ENCODE peak calls at places on chromosomes 2 and 18, in five cellular contexts. One of them, this sample, is unnamed.

GRCh38 chr2:109647636-109648035 is 33.5 kb downstream of the SOWAHC start:
- DNase-seq in stimulated activated CD4-positive, alpha-beta T cell treated with anti-CD3 and anti-CD28 coated beads, TNF-alpha, amount 100 ng/mL, for 4 hours: no peak
- DNase-seq in activated naive CD4-positive, alpha-beta T cell treated with Interleukin-2 at 50 U/mL for 16 hours: no peak
- DNase-seq in BJ: no peak
- DNase-seq in keratinocyte: no peak
- DNase-seq in this sample: no peak

GRCh38 chr2:17621781-17622180 is 81.3 kb downstream of the VSNL1 start:
- DNase-seq in stimulated activated CD4-positive, alpha-beta T cell treated with anti-CD3 and anti-CD28 coated beads, TNF-alpha, amount 100 ng/mL, for 4 hours: no peak
- DNase-seq in activated naive CD4-positive, alpha-beta T cell treated with Interleukin-2 at 50 U/mL for 16 hours: no peak
- DNase-seq in BJ: no peak
- DNase-seq in keratinocyte: no peak
- DNase-seq in this sample: no peak

GRCh38 chr2:189574793-189575475 is 5.7 kb downstream of the SLC40A1 start:
- DNase-seq in stimulated activated CD4-positive, alpha-beta T cell treated with anti-CD3 and anti-CD28 coated beads, TNF-alpha, amount 100 ng/mL, for 4 hours: no peak
- DNase-seq in activated naive CD4-positive, alpha-beta T cell treated with Interleukin-2 at 50 U/mL for 16 hours: no peak
- DNase-seq in BJ: no peak
- DNase-seq in keratinocyte: no peak
- DNase-seq in this sample: no peak

GRCh38 chr18:42174909-42175308 is 219.9 kb downstream of the PIK3C3 start:
- DNase-seq in stimulated activated CD4-positive, alpha-beta T cell treated with anti-CD3 and anti-CD28 coated beads, TNF-alpha, amount 100 ng/mL, for 4 hours: no peak
- DNase-seq in activated naive CD4-positive, alpha-beta T cell treated with Interleukin-2 at 50 U/mL for 16 hours: no peak
- DNase-seq in BJ: no peak
- DNase-seq in keratinocyte: no peak
- DNase-seq in this sample: no peak

GRCh38 chr2:103464831-103465230 is 703.0 kb downstream of the TMEM182 start:
- DNase-seq in stimulated activated CD4-positive, alpha-beta T cell treated with anti-CD3 and anti-CD28 coated beads, TNF-alpha, amount 100 ng/mL, for 4 hours: no peak
- DNase-seq in activated naive CD4-positive, alpha-beta T cell treated with Interleukin-2 at 50 U/mL for 16 hours: no peak
- DNase-seq in BJ: no peak
- DNase-seq in keratinocyte: no peak
- DNase-seq in this sample: no peak

GRCh38 chr18:48661421-48661820 is 122.6 kb downstream of the CTIF start:
- DNase-seq in stimulated activated CD4-positive, alpha-beta T cell treated with anti-CD3 and anti-CD28 coated beads, TNF-alpha, amount 100 ng/mL, for 4 hours: no peak
- DNase-seq in activated naive CD4-positive, alpha-beta T cell treated with Interleukin-2 at 50 U/mL for 16 hours: no peak
- DNase-seq in BJ: no peak
- DNase-seq in keratinocyte: no peak
- DNase-seq in this sample: no peak

GRCh38 chr2:198144621-198145020 is 340.2 kb downstream of the PLCL1 start:
- DNase-seq in stimulated activated CD4-positive, alpha-beta T cell treated with anti-CD3 and anti-CD28 coated beads, TNF-alpha, amount 100 ng/mL, for 4 hours: no peak
- DNase-seq in activated naive CD4-positive, alpha-beta T cell treated with Interleukin-2 at 50 U/mL for 16 hours: no peak
- DNase-seq in BJ: no peak
- DNase-seq in keratinocyte: no peak
- DNase-seq in this sample: no peak

GRCh38 chr2:127683766-127684165 is 8.4 kb upstream of the LIMS2 start:
- DNase-seq in stimulated activated CD4-positive, alpha-beta T cell treated with anti-CD3 and anti-CD28 coated beads, TNF-alpha, amount 100 ng/mL, for 4 hours: no peak
- DNase-seq in activated naive CD4-positive, alpha-beta T cell treated with Interleukin-2 at 50 U/mL for 16 hours: no peak
- DNase-seq in BJ: no peak
- DNase-seq in keratinocyte: no peak
- DNase-seq in this sample: no peak

GRCh38 chr18:57901819-57902600 is 98.9 kb upstream of the ATP8B1 start:
- DNase-seq in stimulated activated CD4-positive, alpha-beta T cell treated with anti-CD3 and anti-CD28 coated beads, TNF-alpha, amount 100 ng/mL, for 4 hours: no peak
- DNase-seq in activated naive CD4-positive, alpha-beta T cell treated with Interleukin-2 at 50 U/mL for 16 hours: no peak
- DNase-seq in BJ: no peak
- DNase-seq in keratinocyte: peak
- DNase-seq in this sample: no peak

GRCh38 chr2:70566464-70566863 is 12.8 kb upstream of the TGFA start:
- DNase-seq in stimulated activated CD4-positive, alpha-beta T cell treated with anti-CD3 and anti-CD28 coated beads, TNF-alpha, amount 100 ng/mL, for 4 hours: no peak
- DNase-seq in activated naive CD4-positive, alpha-beta T cell treated with Interleukin-2 at 50 U/mL for 16 hours: no peak
- DNase-seq in BJ: no peak
- DNase-seq in keratinocyte: no peak
- DNase-seq in this sample: no peak

GRCh38 chr2:165825041-165825440 is 31.0 kb upstream of the GALNT3 start:
- DNase-seq in stimulated activated CD4-positive, alpha-beta T cell treated with anti-CD3 and anti-CD28 coated beads, TNF-alpha, amount 100 ng/mL, for 4 hours: no peak
- DNase-seq in activated naive CD4-positive, alpha-beta T cell treated with Interleukin-2 at 50 U/mL for 16 hours: no peak
- DNase-seq in BJ: no peak
- DNase-seq in keratinocyte: no peak
- DNase-seq in this sample: no peak

GRCh38 chr2:168694876-168695275 is 107.6 kb upstream of the NOSTRIN start:
- DNase-seq in stimulated activated CD4-positive, alpha-beta T cell treated with anti-CD3 and anti-CD28 coated beads, TNF-alpha, amount 100 ng/mL, for 4 hours: no peak
- DNase-seq in activated naive CD4-positive, alpha-beta T cell treated with Interleukin-2 at 50 U/mL for 16 hours: no peak
- DNase-seq in BJ: no peak
- DNase-seq in keratinocyte: no peak
- DNase-seq in this sample: no peak

GRCh38 chr2:188039307-188039706 is 252.4 kb upstream of the GULP1 start:
- DNase-seq in stimulated activated CD4-positive, alpha-beta T cell treated with anti-CD3 and anti-CD28 coated beads, TNF-alpha, amount 100 ng/mL, for 4 hours: no peak
- DNase-seq in activated naive CD4-positive, alpha-beta T cell treated with Interleukin-2 at 50 U/mL for 16 hours: no peak
- DNase-seq in BJ: no peak
- DNase-seq in keratinocyte: no peak
- DNase-seq in this sample: no peak

GRCh38 chr2:96760036-96760985 is at the start of gene CNNM4:
- DNase-seq in stimulated activated CD4-positive, alpha-beta T cell treated with anti-CD3 and anti-CD28 coated beads, TNF-alpha, amount 100 ng/mL, for 4 hours: peak
- DNase-seq in activated naive CD4-positive, alpha-beta T cell treated with Interleukin-2 at 50 U/mL for 16 hours: peak
- DNase-seq in BJ: peak
- DNase-seq in keratinocyte: no peak
- DNase-seq in this sample: peak

GRCh38 chr18:63157293-63158011 is 162.1 kb downstream of the BCL2 start:
- DNase-seq in stimulated activated CD4-positive, alpha-beta T cell treated with anti-CD3 and anti-CD28 coated beads, TNF-alpha, amount 100 ng/mL, for 4 hours: no peak
- DNase-seq in activated naive CD4-positive, alpha-beta T cell treated with Interleukin-2 at 50 U/mL for 16 hours: peak
- DNase-seq in BJ: no peak
- DNase-seq in keratinocyte: no peak
- DNase-seq in this sample: no peak

GRCh38 chr2:217331577-217332139 is 471.8 kb upstream of the TNP1 start:
- DNase-seq in stimulated activated CD4-positive, alpha-beta T cell treated with anti-CD3 and anti-CD28 coated beads, TNF-alpha, amount 100 ng/mL, for 4 hours: no peak
- DNase-seq in activated naive CD4-positive, alpha-beta T cell treated with Interleukin-2 at 50 U/mL for 16 hours: no peak
- DNase-seq in BJ: peak
- DNase-seq in keratinocyte: no peak
- DNase-seq in this sample: peak

GRCh38 chr2:1855150-1855549 is 110.8 kb upstream of the PXDN start:
- DNase-seq in stimulated activated CD4-positive, alpha-beta T cell treated with anti-CD3 and anti-CD28 coated beads, TNF-alpha, amount 100 ng/mL, for 4 hours: no peak
- DNase-seq in activated naive CD4-positive, alpha-beta T cell treated with Interleukin-2 at 50 U/mL for 16 hours: no peak
- DNase-seq in BJ: no peak
- DNase-seq in keratinocyte: no peak
- DNase-seq in this sample: no peak

GRCh38 chr2:2251255-2251654 is 79.8 kb downstream of the MYT1L start:
- DNase-seq in stimulated activated CD4-positive, alpha-beta T cell treated with anti-CD3 and anti-CD28 coated beads, TNF-alpha, amount 100 ng/mL, for 4 hours: no peak
- DNase-seq in activated naive CD4-positive, alpha-beta T cell treated with Interleukin-2 at 50 U/mL for 16 hours: no peak
- DNase-seq in BJ: no peak
- DNase-seq in keratinocyte: no peak
- DNase-seq in this sample: no peak

GRCh38 chr2:118774458-118775133 is 72.9 kb downstream of the EN1 start:
- DNase-seq in stimulated activated CD4-positive, alpha-beta T cell treated with anti-CD3 and anti-CD28 coated beads, TNF-alpha, amount 100 ng/mL, for 4 hours: no peak
- DNase-seq in activated naive CD4-positive, alpha-beta T cell treated with Interleukin-2 at 50 U/mL for 16 hours: no peak
- DNase-seq in BJ: no peak
- DNase-seq in keratinocyte: no peak
- DNase-seq in this sample: no peak

GRCh38 chr18:63834471-63835113 is 52.9 kb upstream of the SERPINB2 start:
- DNase-seq in stimulated activated CD4-positive, alpha-beta T cell treated with anti-CD3 and anti-CD28 coated beads, TNF-alpha, amount 100 ng/mL, for 4 hours: no peak
- DNase-seq in activated naive CD4-positive, alpha-beta T cell treated with Interleukin-2 at 50 U/mL for 16 hours: no peak
- DNase-seq in BJ: no peak
- DNase-seq in keratinocyte: no peak
- DNase-seq in this sample: no peak

GRCh38 chr18:79911009-79911870 is 40.2 kb downstream of the SLC66A2 start:
- DNase-seq in stimulated activated CD4-positive, alpha-beta T cell treated with anti-CD3 and anti-CD28 coated beads, TNF-alpha, amount 100 ng/mL, for 4 hours: no peak
- DNase-seq in activated naive CD4-positive, alpha-beta T cell treated with Interleukin-2 at 50 U/mL for 16 hours: no peak
- DNase-seq in BJ: no peak
- DNase-seq in keratinocyte: no peak
- DNase-seq in this sample: no peak

GRCh38 chr2:126979604-126980003 is 80.9 kb downstream of the TEX51 start:
- DNase-seq in stimulated activated CD4-positive, alpha-beta T cell treated with anti-CD3 and anti-CD28 coated beads, TNF-alpha, amount 100 ng/mL, for 4 hours: no peak
- DNase-seq in activated naive CD4-positive, alpha-beta T cell treated with Interleukin-2 at 50 U/mL for 16 hours: no peak
- DNase-seq in BJ: no peak
- DNase-seq in keratinocyte: no peak
- DNase-seq in this sample: no peak

GRCh38 chr18:10374195-10374594 is 80.2 kb upstream of the APCDD1 start:
- DNase-seq in stimulated activated CD4-positive, alpha-beta T cell treated with anti-CD3 and anti-CD28 coated beads, TNF-alpha, amount 100 ng/mL, for 4 hours: no peak
- DNase-seq in activated naive CD4-positive, alpha-beta T cell treated with Interleukin-2 at 50 U/mL for 16 hours: no peak
- DNase-seq in BJ: no peak
- DNase-seq in keratinocyte: no peak
- DNase-seq in this sample: no peak

GRCh38 chr2:173544621-173545363 is 190.1 kb downstream of the CDCA7 start:
- DNase-seq in stimulated activated CD4-positive, alpha-beta T cell treated with anti-CD3 and anti-CD28 coated beads, TNF-alpha, amount 100 ng/mL, for 4 hours: no peak
- DNase-seq in activated naive CD4-positive, alpha-beta T cell treated with Interleukin-2 at 50 U/mL for 16 hours: no peak
- DNase-seq in BJ: no peak
- DNase-seq in keratinocyte: no peak
- DNase-seq in this sample: no peak

GRCh38 chr18:44651453-44651852 is 29.2 kb upstream of the SETBP1 start:
- DNase-seq in stimulated activated CD4-positive, alpha-beta T cell treated with anti-CD3 and anti-CD28 coated beads, TNF-alpha, amount 100 ng/mL, for 4 hours: no peak
- DNase-seq in activated naive CD4-positive, alpha-beta T cell treated with Interleukin-2 at 50 U/mL for 16 hours: no peak
- DNase-seq in BJ: peak
- DNase-seq in keratinocyte: peak
- DNase-seq in this sample: peak

GRCh38 chr2:113963965-113964364 is 74.1 kb downstream of the ACTR3 start:
- DNase-seq in stimulated activated CD4-positive, alpha-beta T cell treated with anti-CD3 and anti-CD28 coated beads, TNF-alpha, amount 100 ng/mL, for 4 hours: no peak
- DNase-seq in activated naive CD4-positive, alpha-beta T cell treated with Interleukin-2 at 50 U/mL for 16 hours: no peak
- DNase-seq in BJ: no peak
- DNase-seq in keratinocyte: no peak
- DNase-seq in this sample: no peak

GRCh38 chr2:27049422-27050280 is 1.8 kb upstream of the AGBL5 start:
- DNase-seq in stimulated activated CD4-positive, alpha-beta T cell treated with anti-CD3 and anti-CD28 coated beads, TNF-alpha, amount 100 ng/mL, for 4 hours: peak
- DNase-seq in activated naive CD4-positive, alpha-beta T cell treated with Interleukin-2 at 50 U/mL for 16 hours: peak
- DNase-seq in BJ: no peak
- DNase-seq in keratinocyte: no peak
- DNase-seq in this sample: no peak

GRCh38 chr2:161165266-161165665 is 5.0 kb downstream of the TANK start:
- DNase-seq in stimulated activated CD4-positive, alpha-beta T cell treated with anti-CD3 and anti-CD28 coated beads, TNF-alpha, amount 100 ng/mL, for 4 hours: no peak
- DNase-seq in activated naive CD4-positive, alpha-beta T cell treated with Interleukin-2 at 50 U/mL for 16 hours: no peak
- DNase-seq in BJ: peak
- DNase-seq in keratinocyte: no peak
- DNase-seq in this sample: peak

GRCh38 chr2:219737270-219737691 is 109.9 kb downstream of the SLC4A3 start:
- DNase-seq in stimulated activated CD4-positive, alpha-beta T cell treated with anti-CD3 and anti-CD28 coated beads, TNF-alpha, amount 100 ng/mL, for 4 hours: no peak
- DNase-seq in activated naive CD4-positive, alpha-beta T cell treated with Interleukin-2 at 50 U/mL for 16 hours: no peak
- DNase-seq in BJ: no peak
- DNase-seq in keratinocyte: no peak
- DNase-seq in this sample: no peak

GRCh38 chr2:210534879-210535278 is 21.5 kb upstream of the CPS1 start:
- DNase-seq in stimulated activated CD4-positive, alpha-beta T cell treated with anti-CD3 and anti-CD28 coated beads, TNF-alpha, amount 100 ng/mL, for 4 hours: no peak
- DNase-seq in activated naive CD4-positive, alpha-beta T cell treated with Interleukin-2 at 50 U/mL for 16 hours: no peak
- DNase-seq in BJ: no peak
- DNase-seq in keratinocyte: no peak
- DNase-seq in this sample: no peak

GRCh38 chr2:42844901-42845685 is 52.7 kb upstream of the HAAO start:
- DNase-seq in stimulated activated CD4-positive, alpha-beta T cell treated with anti-CD3 and anti-CD28 coated beads, TNF-alpha, amount 100 ng/mL, for 4 hours: no peak
- DNase-seq in activated naive CD4-positive, alpha-beta T cell treated with Interleukin-2 at 50 U/mL for 16 hours: no peak
- DNase-seq in BJ: peak
- DNase-seq in keratinocyte: no peak
- DNase-seq in this sample: no peak

GRCh38 chr18:29248856-29249255 is 1071.9 kb upstream of the CDH2 start:
- DNase-seq in stimulated activated CD4-positive, alpha-beta T cell treated with anti-CD3 and anti-CD28 coated beads, TNF-alpha, amount 100 ng/mL, for 4 hours: no peak
- DNase-seq in activated naive CD4-positive, alpha-beta T cell treated with Interleukin-2 at 50 U/mL for 16 hours: no peak
- DNase-seq in BJ: no peak
- DNase-seq in keratinocyte: no peak
- DNase-seq in this sample: no peak

This sample was measured in AG04449.